ENCODE peak calls at places on chromosomes 4 and X, in ten cellular contexts. S is bronchial epithelial cell, K is kidney epithelial cell, U is PC-3, R is brain microvascular endothelial cell, W is pancreas, L is astrocyte of the spinal cord, Z is HL-60, X is PC-9, C is GM23338. D is an unnamed sample.
A peak's percentile ranks its signal among the peaks of the same experiment; 100 is the strongest.

GRCh38 chr4:56655627-56656345 is 25.3 kb downstream of the HOPX start:
- DNase-seq in S (no peak), K (no peak), U (no peak), R (no peak), W (no peak), L (no peak), Z (no peak), X (no peak), C (peak; percentile 33), D (peak; percentile 36)

GRCh38 chrX:129769467-129770154 is 10.1 kb upstream of the SASH3 start:
- DNase-seq in S (no peak), K (no peak), U (no peak), R (no peak), W (no peak), L (no peak), Z (no peak), X (no peak), C (no peak), D (peak; percentile 63)

GRCh38 chrX:29281078-29281742 is 694.0 kb downstream of the IL1RAPL1 start:
- DNase-seq in S (no peak), K (no peak), U (no peak), R (no peak), W (no peak), L (no peak), Z (no peak), X (no peak), C (no peak), D (no peak)

GRCh38 chr4:168362025-168362401 is 43.5 kb upstream of the DDX60 start:
- DNase-seq in S (no peak), K (no peak), U (no peak), R (no peak), W (no peak), L (no peak), Z (no peak), X (no peak), C (no peak), D (no peak)

GRCh38 chr4:57308301-57308700 is 198.1 kb upstream of the IGFBP7 start:
- DNase-seq in S (no peak), K (no peak), U (no peak), R (no peak), W (no peak), L (no peak), Z (no peak), X (no peak), C (no peak), D (no peak)

GRCh38 chr4:38323141-38323634 is 340.8 kb upstream of the KLF3 start:
- DNase-seq in S (no peak), K (no peak), U (peak; percentile 13), R (peak; percentile 12), W (no peak), L (peak; percentile 64), Z (no peak), X (no peak), C (no peak), D (no peak)

GRCh38 chrX:107119281-107119680 is 659 bp upstream of the RBM41 start:
- DNase-seq in S (peak; percentile 1), K (no peak), U (peak; percentile 3), R (no peak), W (no peak), L (no peak), Z (no peak), X (no peak), C (no peak), D (no peak)

GRCh38 chr4:111556141-111556781 is 589.0 kb upstream of the FAM241A start:
- DNase-seq in S (no peak), K (no peak), U (no peak), R (no peak), W (no peak), L (peak; percentile 16), Z (no peak), X (no peak), C (no peak), D (no peak)

DNA sequence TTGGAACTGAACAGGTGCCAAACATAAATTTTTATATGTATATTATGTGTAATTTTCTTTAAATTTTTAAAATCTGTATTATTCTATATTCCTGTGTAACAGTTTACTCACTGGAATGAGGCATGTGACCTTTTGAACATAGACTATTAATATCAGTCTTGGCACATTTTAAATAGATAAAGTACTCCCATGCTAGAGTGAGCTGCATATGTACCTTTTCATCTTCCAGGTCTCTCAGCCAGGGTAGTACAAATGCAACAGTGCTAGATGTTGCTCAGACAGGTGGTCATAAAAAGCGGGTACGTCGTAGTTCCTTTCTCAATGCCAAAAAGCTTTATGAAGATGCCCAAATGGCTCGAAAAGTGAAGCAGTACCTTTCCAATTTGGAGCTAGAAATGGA is 242.0 kb downstream of the RAPGEF2 start:
- DNase-seq in S (no peak), K (no peak), U (no peak), R (no peak), W (no peak), L (no peak), Z (no peak), X (no peak), C (no peak), D (no peak)
- TF ChIP-seq CTCF in S (no peak), K (no peak), U (no peak), R (no peak), W (no peak), L (no peak), Z (no peak), X (no peak), C (no peak), D (no peak)

GRCh38 chr4:184826315-184827266 is 823 bp upstream of the ACSL1 start:
- DNase-seq in S (no peak), K (no peak), U (peak; percentile 17), R (no peak), W (no peak), L (no peak), Z (no peak), X (no peak), C (peak; percentile 41), D (peak; percentile 73)

GRCh38 chr4:184824776-184825393 is 883 bp downstream of the ACSL1 start:
- DNase-seq in S (no peak), K (no peak), U (peak; percentile 23), R (no peak), W (no peak), L (peak; percentile 16), Z (no peak), X (no peak), C (no peak), D (peak; percentile 35)

GRCh38 chr4:184822356-184822755 is 3.4 kb downstream of the ACSL1 start:
- DNase-seq in S (no peak), K (no peak), U (no peak), R (no peak), W (no peak), L (no peak), Z (no peak), X (no peak), C (no peak), D (no peak)

GRCh38 chr4:184824081-184824775 is 1.5 kb downstream of the ACSL1 start:
- DNase-seq in S (no peak), K (no peak), U (peak; percentile 4), R (no peak), W (no peak), L (no peak), Z (no peak), X (no peak), C (no peak), D (peak; percentile 45)

DNA sequence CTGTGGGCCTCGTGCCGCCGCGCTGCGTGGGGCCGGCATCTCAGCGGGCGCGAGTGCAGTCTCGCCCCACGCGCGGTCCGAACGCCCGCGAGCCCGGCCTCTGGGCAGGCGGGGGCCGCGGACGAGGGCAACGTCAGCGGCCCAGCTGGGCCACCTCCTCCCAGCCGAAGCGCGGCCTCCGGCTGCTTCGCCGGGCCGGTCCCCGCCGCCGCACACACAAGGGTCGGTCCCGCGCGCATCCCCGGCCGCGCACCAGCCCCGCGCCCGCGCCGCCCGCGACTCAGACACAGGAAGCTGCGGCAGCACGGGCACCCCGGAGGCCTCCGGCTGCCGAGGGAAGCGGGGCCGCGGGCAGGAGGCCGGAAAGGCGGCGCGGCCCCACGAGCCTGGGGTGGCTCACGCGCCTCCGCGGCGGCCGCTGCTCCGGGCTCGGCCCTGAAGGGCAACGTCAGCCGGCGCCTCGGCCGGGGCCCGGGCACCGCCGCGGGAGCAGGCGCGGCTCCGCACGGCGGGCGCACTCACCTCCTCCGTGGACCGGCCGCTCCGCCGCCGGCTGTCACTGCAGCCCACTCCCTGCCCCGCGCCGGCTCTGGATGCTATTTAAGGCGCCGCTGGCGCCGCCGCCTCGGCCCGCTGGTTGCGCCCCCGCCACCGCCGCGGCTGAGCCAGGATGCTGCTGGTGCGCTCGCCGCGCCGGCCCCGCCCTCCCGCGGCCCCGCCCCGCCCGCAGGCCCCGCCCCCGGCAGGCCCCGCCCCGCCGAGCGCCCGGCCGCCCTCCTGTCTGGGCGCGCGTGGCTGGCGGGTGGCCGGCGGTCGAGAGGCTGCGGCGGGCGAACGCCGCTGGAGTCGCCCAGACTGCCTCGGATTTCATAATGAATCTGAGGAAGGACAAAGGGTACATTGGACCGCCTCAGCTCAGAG is at the start of gene ACSL1:
- DNase-seq in S (no peak), K (no peak), U (peak; percentile 58), R (peak; percentile 38), W (peak; percentile 82), L (peak; percentile 65), Z (peak; percentile 57), X (peak; percentile 70), C (peak; percentile 79), D (peak; percentile 96)
- TF ChIP-seq CTCF in S (no peak), K (no peak), U (no peak), R (no peak), W (no peak), L (no peak), Z (no peak), X (no peak), C (no peak), D (peak; percentile 12)

GRCh38 chr4:3317656-3318211 is 24.9 kb downstream of the RGS12 start:
- DNase-seq in S (no peak), K (no peak), U (no peak), R (no peak), W (peak; percentile 6), L (no peak), Z (no peak), X (no peak), C (no peak), D (no peak)

GRCh38 chr4:3317011-3317655 is 24.3 kb downstream of the RGS12 start:
- DNase-seq in S (no peak), K (no peak), U (no peak), R (no peak), W (no peak), L (no peak), Z (no peak), X (no peak), C (no peak), D (no peak)

GRCh38 chr4:3316146-3316545 is 23.3 kb downstream of the RGS12 start:
- DNase-seq in S (no peak), K (no peak), U (no peak), R (no peak), W (peak; percentile 2), L (no peak), Z (no peak), X (no peak), C (no peak), D (no peak)

GRCh38 chr4:3320361-3321023 is 27.7 kb downstream of the RGS12 start:
- DNase-seq in S (no peak), K (no peak), U (no peak), R (no peak), W (no peak), L (no peak), Z (no peak), X (no peak), C (no peak), D (no peak)

GRCh38 chr4:3318561-3319021 is 25.8 kb downstream of the RGS12 start:
- DNase-seq in S (no peak), K (no peak), U (no peak), R (no peak), W (peak; percentile 6), L (no peak), Z (no peak), X (no peak), C (peak; percentile 92), D (no peak)
- TF ChIP-seq CTCF in S (peak; percentile 1), K (peak; percentile 17), U (peak; percentile 31), R (peak; percentile 32), W (no peak), L (peak; percentile 24), Z (no peak), X (no peak), C (peak; percentile 91), D (no peak)

DNA sequence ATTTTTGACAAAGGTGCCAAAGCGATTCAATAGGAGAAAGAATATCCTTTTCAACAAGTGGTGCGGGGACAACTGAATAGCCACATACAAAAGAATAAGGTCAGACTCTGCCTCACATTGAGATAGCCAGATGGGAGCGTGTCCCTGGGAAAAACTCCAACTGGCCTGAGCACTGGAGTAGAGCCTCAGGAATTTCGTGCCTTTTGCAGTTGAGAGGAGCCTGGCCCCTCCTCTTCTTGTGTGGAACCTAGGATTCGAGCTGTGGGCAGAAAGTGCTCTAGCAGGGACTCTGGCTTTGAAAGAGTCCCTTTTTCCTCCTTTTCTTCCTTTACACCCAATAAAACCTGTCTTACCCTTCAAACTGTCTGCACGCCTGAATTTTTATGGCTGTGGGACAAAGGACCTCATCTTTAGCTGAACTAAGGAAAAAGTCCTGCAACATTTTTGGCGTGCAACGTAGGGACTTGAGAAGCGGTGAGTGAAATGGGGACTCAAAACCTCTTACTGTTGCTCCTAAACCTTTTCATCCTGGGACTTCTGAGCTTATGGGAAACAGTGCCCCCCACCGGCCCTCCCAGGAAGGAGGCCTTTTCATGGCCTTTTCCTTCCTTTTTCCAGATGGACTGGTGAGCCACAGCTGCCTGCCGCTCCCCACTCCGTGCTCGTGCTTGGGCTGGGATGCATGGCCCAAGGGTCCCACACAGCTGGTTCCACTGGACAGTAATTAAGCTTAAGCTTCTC is 68.6 kb downstream of the BMP15 start:
- DNase-seq in S (no peak), K (no peak), U (no peak), R (no peak), W (no peak), L (no peak), Z (no peak), X (no peak), C (peak; percentile 52), D (no peak)
- TF ChIP-seq CTCF in S (no peak), K (no peak), U (no peak), R (no peak), W (no peak), L (no peak), Z (no peak), X (no peak), C (peak; percentile 53), D (no peak)